ENCODE peak calls at places on chromosomes 5 and 9, in five cellular contexts. E, H, P, U and B are unnamed samples.

GRCh38 chr5:862367-863243 is 11.8 kb upstream of the ZDHHC11 start:
- DNase-seq in H (no peak), U (no peak), E (no peak), P (no peak), B (no peak)

GRCh38 chr5:172179032-172179989 is 8.7 kb downstream of the STK10 start:
- DNase-seq in H (peak), U (no peak), E (no peak), P (no peak), B (no peak)

GRCh38 chr5:136174021-136174659 is 18.8 kb downstream of the SMIM32 start:
- DNase-seq in P (no peak), U (peak), E (peak), H (peak), B (peak)

GRCh38 chr9:106438928-106439327 is 424.0 kb upstream of the ZNF462 start:
- DNase-seq in H (no peak), P (no peak), E (no peak), U (no peak), B (no peak)

GRCh38 chr9:80146466-80146865 is 574.7 kb downstream of the TLE4 start:
- DNase-seq in P (no peak), E (no peak), H (no peak), U (no peak), B (no peak)

GRCh38 chr5:178145965-178146820 is 7.5 kb downstream of the NHP2 start:
- DNase-seq in U (peak), P (peak), E (peak), H (no peak), B (peak)

GRCh38 chr5:150131978-150132694 is 23.5 kb downstream of the PDGFRB start:
- DNase-seq in E (no peak), H (no peak), U (no peak), P (no peak), B (no peak)

GRCh38 chr5:122615832-122616231 is 159.0 kb upstream of the SNX2 start:
- DNase-seq in U (no peak), H (no peak), E (no peak), P (no peak), B (no peak)

GRCh38 chr5:56827043-56827442 is 11.7 kb downstream of the MAP3K1 start:
- DNase-seq in E (peak), P (no peak), U (peak), H (no peak), B (no peak)

GRCh38 chr9:105969672-105970071 is 275.3 kb downstream of the TMEM38B start:
- DNase-seq in H (no peak), E (no peak), P (no peak), U (no peak), B (no peak)

DNA sequence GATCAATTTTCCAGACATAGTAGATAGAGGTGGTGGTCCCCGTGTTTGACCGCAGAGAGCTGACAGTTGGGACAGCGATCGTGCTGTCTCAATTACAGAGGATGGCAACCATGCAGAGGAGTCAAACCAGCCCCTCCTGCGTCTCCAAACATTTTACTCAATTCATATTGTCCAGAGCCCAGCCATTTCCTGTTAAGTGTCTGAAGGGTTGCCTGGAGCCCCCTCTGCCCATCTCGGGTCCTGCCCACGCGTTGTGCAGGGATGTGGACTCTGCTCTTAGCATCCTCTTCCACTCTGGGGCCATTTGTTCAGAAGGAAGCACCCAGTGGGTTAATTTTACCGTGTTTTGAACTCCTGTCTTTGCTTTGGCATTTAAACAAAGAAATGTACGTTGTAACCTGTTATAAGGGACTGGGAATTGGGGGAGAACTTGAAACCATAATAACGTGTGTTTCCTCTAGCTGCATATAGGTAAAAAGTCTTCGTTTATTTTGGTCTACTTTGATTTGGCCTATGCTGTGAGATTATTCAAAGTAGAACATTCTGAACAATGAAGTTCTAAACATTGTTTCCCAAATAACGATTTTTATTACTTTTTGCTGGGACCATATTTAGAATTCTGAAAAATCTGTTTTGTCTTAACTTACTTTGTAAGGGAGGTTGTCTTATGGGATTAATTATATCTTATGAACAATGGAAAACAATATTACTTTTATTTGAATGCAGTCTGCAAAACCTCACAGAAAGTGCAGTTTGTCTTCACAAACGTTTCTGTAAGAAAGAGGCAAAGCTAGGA is 901 bp downstream of the EGFLAM start:
- DNase-seq in E (no peak), P (no peak), H (no peak), U (no peak), B (no peak)
- TF ChIP-seq EZH2 in E (no peak), P (no peak), H (no peak), U (no peak), B (no peak)

DNA sequence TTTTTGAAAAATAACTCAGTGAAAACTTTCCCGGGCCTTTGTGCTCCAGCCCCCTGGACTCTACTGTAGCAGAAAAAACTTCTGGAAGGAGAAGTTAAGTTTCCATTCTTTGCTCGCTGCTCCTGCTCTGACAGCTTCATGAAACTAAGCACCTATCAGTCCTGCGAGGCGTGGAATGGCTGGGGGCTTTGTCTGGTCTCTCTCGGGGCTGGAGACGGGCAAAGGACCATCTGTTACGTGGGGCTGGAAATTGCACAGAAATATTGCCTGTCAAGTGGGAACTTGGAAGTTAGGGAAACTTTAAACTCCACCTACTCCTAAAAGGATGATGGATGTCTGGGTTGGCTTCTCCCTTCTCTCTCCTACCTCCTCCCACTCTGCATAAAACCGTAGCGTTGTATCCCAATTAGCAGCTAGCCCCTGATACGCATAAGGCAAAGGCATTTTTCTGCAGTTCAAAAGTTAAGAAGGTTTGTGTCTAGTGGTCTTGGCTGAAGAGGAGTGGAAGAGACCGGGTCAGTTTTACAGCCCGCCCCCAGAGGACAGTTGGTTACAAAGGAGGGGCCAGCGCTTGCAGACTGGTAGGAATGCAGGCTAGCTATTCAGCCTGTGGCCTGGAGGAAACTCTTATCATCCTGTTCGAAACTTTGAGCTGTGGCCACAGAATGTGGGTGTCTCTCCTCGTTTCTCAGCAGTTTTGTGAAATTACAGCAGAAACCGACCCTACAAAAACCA is 1.2 kb downstream of the FBXL7 start:
- DNase-seq in E (no peak), U (no peak), P (no peak), H (no peak), B (no peak)
- TF ChIP-seq YY1 in E (no peak), U (no peak), P (no peak), H (no peak), B (no peak)

DNA sequence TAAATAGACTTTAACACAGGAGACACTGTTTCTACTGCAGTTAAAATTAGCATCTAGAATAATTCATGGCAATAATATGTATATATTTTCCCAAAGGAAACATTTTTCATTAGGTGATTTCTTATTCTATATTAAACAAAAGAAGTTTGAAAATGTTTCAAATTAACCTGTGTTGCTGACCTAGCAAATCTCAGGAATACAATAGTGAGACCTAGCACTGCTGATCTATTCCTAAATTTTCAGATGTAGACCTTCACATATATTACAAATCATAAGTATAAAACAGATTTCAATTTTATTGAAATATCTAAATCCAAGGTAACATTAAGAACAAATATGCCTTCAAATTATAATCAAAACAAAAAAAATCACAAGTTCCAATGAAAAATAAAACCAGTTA is 15.1 kb downstream of the LMBRD2 start:
- DNase-seq in P (no peak), U (no peak), E (no peak), H (no peak), B (no peak)
- H2AFZ ChIP-seq in P (no peak), U (no peak), E (no peak), H (no peak), B (no peak)

GRCh38 chr5:76401801-76402250 is 1.3 kb upstream of the IQGAP2 start:
- DNase-seq in E (no peak), H (peak), U (no peak), P (no peak), B (no peak)
- TF ChIP-seq EZH2 in E (no peak), H (no peak), U (no peak), P (no peak), B (no peak)

GRCh38 chr5:89425062-89425461 is 542.1 kb upstream of the MEF2C start:
- DNase-seq in E (no peak), H (no peak), P (no peak), U (no peak), B (no peak)

GRCh38 chr5:89428624-89429023 is 545.6 kb upstream of the MEF2C start:
- DNase-seq in U (no peak), P (no peak), E (no peak), H (no peak), B (no peak)
- TF ChIP-seq YY1 in U (no peak), P (no peak), E (no peak), H (no peak), B (no peak)

GRCh38 chr9:94563548-94563947 is 8.7 kb downstream of the PCAT7 start:
- DNase-seq in E (no peak), H (no peak), U (no peak), P (no peak), B (no peak)

GRCh38 chr9:94568250-94568889 is 13.5 kb downstream of the PCAT7 start:
- DNase-seq in P (no peak), U (no peak), H (no peak), E (no peak), B (no peak)

DNA sequence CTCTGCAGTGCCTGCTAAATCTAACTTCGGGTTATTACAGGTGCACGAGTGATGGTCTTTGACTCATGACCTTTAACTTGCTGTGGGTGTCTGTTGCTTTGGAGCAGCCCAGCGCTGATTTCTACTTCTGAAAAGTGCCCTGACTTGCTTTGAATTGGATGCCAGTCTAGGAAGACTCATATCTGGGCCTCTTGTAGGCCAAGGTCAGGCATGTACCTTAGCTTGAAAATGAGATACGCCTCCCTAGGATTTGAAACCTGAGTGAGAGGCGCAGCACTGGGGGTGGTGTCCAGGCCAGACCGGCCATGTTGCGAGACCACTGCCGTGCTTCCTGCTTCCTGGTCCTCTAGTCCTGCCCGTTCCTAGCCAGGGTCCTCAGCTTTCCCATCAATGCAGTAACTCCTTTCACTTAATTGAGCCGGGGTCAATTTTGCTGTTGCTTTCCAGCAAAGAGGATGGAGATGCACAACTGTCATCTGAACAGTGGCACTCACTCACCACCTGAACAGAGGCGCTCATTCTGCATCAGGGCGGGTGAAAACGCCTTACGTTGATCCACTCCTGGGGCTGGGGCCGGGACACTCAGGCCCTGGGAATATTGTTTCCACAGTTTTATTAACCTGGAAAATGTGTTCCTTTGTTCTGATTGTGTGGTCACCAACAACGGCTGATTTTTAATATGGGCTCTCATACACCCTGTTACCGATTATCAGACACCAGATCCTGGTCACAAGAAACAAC is 14.3 kb downstream of the PCAT7 start:
- DNase-seq in U (no peak), E (no peak), P (no peak), H (no peak), B (no peak)
- H2AFZ ChIP-seq in U (no peak), E (no peak), P (no peak), H (no peak), B (no peak)

DNA sequence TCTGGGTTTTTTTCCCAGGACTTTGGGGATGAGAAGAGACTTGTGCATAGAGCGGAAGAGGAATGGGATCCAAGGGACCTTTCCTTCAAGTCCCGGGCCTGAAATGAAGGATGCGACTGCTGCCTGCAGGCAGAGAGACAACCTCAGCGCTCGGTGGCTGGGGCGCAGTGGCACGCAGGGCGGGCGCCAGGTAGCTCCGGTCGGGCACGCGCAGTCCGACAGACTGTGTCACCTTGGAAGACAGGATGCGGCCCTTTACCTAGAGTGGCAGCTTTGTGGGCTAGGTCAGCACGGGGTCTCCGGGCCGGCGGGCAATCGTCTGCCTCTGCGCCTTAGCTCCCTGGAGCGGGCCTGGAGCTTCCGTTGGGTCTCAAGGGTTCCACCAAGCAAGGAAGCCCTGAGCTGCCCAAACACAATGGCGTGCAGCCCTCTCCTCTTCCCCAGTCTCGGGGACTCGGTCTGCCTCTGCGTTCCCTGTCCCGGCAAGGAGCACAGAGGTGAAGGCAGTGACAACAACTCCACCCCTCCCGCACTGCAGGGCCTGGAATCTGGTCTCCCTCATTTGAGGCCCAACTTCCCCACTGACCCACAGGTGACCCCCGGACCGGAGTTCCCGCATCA is 6.0 kb downstream of the BARX1 start:
- DNase-seq in H (no peak), P (no peak), U (no peak), E (no peak), B (no peak)
- TF ChIP-seq EZH2 in H (no peak), P (peak), U (no peak), E (no peak), B (no peak)